ENCODE peak calls at places on chromosomes 6 and 20, in four cellular contexts. P, N, O and S are unnamed samples.

GRCh38 chr6:154916857-154917256 is 78.3 kb upstream of the TIAM2 start:
- DNase-seq in O (no peak), N (no peak), P (no peak), S (no peak)

GRCh38 chr20:63235399-63235983 is at the start of gene BIRC7:
- DNase-seq in N (no peak), O (no peak), P (no peak), S (no peak)

GRCh38 chr6:150579611-150580010 is 20.1 kb upstream of the PLEKHG1 start:
- DNase-seq in N (no peak), O (no peak), P (no peak), S (no peak)

GRCh38 chr20:4840831-4841230 is 119.1 kb downstream of the PRND start:
- DNase-seq in N (no peak), O (no peak), P (no peak), S (no peak)

GRCh38 chr6:56101141-56101553 is 146.2 kb downstream of the COL21A1 start:
- DNase-seq in O (no peak), N (no peak), P (no peak), S (no peak)

GRCh38 chr6:4879724-4880372 is 103.6 kb downstream of the CDYL start:
- DNase-seq in P (no peak), O (no peak), N (no peak), S (no peak)

GRCh38 chr6:50819906-50820589 is 1.4 kb downstream of the TFAP2B start:
- DNase-seq in N (no peak), O (no peak), P (no peak), S (peak; percentile 28)

GRCh38 chr6:13336553-13336952 is 8.2 kb upstream of the TBC1D7 start:
- DNase-seq in P (peak; percentile 61), N (peak; percentile 72), O (peak; percentile 87), S (peak; percentile 86)

GRCh38 chr6:44247338-44248302 is 719 bp downstream of the HSP90AB1 start:
- DNase-seq in O (peak; percentile 88), P (peak; percentile 47), N (peak; percentile 85), S (peak; percentile 77)